ENCODE peak calls at places on chromosome 7, in five cellular contexts. N is GM12865, C is colonic mucosa, G is uterus, U is astrocyte of the spinal cord. S is an unnamed sample.

GRCh38 chr7:151897201-151897711 is 20.3 kb upstream of the PRKAG2 start:
- DNase-seq in N (no peak), C (peak), G (no peak), U (no peak), S (no peak)

GRCh38 chr7:151856098-151856497 is 20.8 kb downstream of the PRKAG2 start:
- DNase-seq in N (no peak), C (no peak), G (no peak), U (no peak), S (no peak)

GRCh38 chr7:96591159-96591899 is 118.3 kb downstream of the SEM1 start:
- DNase-seq in N (no peak), C (no peak), G (no peak), U (no peak), S (no peak)

GRCh38 chr7:124276005-124276606 is 243.2 kb upstream of the TMEM229A start:
- DNase-seq in N (peak), C (peak), G (no peak), U (no peak), S (peak)

GRCh38 chr7:83541187-83541960 is 107.6 kb downstream of the SEMA3E start:
- DNase-seq in N (peak), C (no peak), G (no peak), U (no peak), S (no peak)

GRCh38 chr7:41693150-41693997 is 9.5 kb downstream of the INHBA start:
- DNase-seq in N (no peak), C (no peak), G (peak), U (no peak), S (no peak)

GRCh38 chr7:26662646-26663045 is 201.7 kb downstream of the SKAP2 start:
- DNase-seq in N (no peak), C (no peak), G (no peak), U (no peak), S (no peak)

GRCh38 chr7:111763221-111763791 is 201.0 kb upstream of the IMMP2L start:
- DNase-seq in N (peak), C (no peak), G (no peak), U (peak), S (peak)

GRCh38 chr7:151661556-151661955 is 141.9 kb upstream of the RHEB start:
- DNase-seq in N (no peak), C (no peak), G (no peak), U (no peak), S (no peak)

GRCh38 chr7:132577206-132578049 is 1.2 kb upstream of the PLXNA4 start:
- DNase-seq in N (no peak), C (peak), G (peak), U (peak), S (peak)

GRCh38 chr7:100584046-100584676 is 1.8 kb downstream of the LRCH4 start:
- DNase-seq in N (peak), C (no peak), G (no peak), U (peak), S (no peak)

DNA sequence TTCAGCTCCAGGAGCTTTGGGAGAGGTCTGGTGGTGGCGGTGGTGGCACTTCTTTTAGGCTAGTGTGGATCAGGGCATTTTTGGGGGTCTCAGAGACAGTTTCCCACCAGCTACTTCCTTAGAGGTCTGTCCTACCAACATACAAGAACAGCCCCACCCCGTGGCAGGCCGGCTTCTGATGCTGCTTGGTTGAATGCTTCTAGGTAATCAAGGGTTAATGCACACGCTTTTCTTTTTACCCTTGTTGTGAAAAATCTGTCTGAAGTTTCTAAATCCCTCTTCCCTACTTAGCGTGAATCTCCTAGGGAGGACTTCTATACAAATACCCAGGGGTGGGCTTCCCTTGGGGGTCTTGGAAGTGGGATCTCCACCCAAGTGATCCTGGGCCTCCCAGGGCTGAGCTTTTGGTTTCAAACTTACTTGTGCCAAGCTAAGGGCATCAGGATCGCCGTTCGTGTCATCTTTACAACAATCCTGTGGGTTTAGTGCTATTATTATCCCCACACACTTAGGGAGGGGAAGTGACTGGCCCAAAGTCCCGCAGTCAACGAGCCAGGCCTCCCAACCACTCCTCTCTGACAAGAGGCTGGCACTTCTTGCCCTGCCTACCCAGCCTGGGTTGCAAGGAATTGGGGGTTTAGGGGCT is 1.7 kb downstream of the SH2B2 start:
- DNase-seq in N (peak), C (no peak), G (no peak), U (no peak), S (no peak)
- TF ChIP-seq CTCF in N (peak), C (no peak), G (no peak), U (peak), S (no peak)

GRCh38 chr7:144027974-144028373 is 20.8 kb upstream of the OR2A5 start:
- DNase-seq in N (no peak), C (no peak), G (no peak), U (no peak), S (no peak)

GRCh38 chr7:144024213-144024612 is 24.1 kb downstream of the OR6B1 start:
- DNase-seq in N (no peak), C (no peak), G (no peak), U (no peak), S (no peak)

GRCh38 chr7:144026203-144026883 is 22.4 kb upstream of the OR2A5 start:
- DNase-seq in N (no peak), C (no peak), G (no peak), U (no peak), S (no peak)

GRCh38 chr7:144028547-144028946 is 20.2 kb upstream of the OR2A5 start:
- DNase-seq in N (no peak), C (no peak), G (no peak), U (no peak), S (no peak)

GRCh38 chr7:144027070-144027469 is 21.7 kb upstream of the OR2A5 start:
- DNase-seq in N (no peak), C (no peak), G (no peak), U (peak), S (peak)
- TF ChIP-seq CTCF in N (no peak), C (peak), G (peak), U (peak), S (peak)

GRCh38 chr7:126529254-126529653 is 723.5 kb downstream of the GRM8 start:
- DNase-seq in N (peak), C (no peak), G (no peak), U (no peak), S (no peak)
- TF ChIP-seq CTCF in N (no peak), C (no peak), G (no peak), U (no peak), S (no peak)

DNA sequence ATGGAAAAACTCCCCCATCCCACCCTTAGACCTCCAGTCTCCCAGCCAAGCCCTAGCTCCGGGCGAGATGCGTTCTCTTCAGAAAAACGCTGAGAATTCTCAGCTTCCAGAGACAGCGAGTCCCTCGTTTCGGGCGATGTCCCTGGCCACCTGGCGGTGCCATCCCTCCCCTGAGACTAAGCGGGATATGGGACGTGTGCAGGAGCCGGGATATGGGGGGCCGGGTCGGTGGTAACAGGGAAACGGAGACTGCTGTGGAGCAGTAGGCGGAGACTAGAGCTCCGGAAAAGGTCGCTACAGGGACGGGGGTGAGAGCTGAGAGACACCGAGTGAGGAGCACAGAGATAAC is 435 bp upstream of the STRIP2 start:
- DNase-seq in N (no peak), C (no peak), G (no peak), U (no peak), S (no peak)
- TF ChIP-seq CTCF in N (no peak), C (no peak), G (no peak), U (peak), S (no peak)

GRCh38 chr7:65731562-65732035 is 141.3 kb upstream of the VKORC1L1 start:
- DNase-seq in N (no peak), C (no peak), G (no peak), U (peak), S (no peak)
- TF ChIP-seq CTCF in N (no peak), C (no peak), G (peak), U (peak), S (no peak)

DNA sequence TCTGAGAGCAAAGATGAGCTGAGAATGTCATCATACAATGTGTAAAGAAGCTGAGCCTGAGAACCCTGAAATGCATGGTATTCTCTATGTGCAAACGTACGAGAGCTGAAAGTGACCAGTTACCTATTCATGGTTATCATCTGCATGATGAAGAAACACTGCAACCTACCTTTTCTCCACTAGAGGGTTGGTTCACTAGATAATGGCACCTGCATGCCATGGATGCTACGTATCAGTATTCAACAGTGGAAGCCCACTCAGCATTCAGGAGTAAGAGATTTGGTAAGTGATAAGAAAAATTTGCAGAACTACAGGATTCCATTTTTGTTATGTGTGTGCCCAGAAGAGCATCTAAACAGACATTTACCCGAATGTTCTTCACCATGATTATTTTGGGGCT is 145.4 kb downstream of the PTPRN2 start:
- DNase-seq in N (no peak), C (no peak), G (no peak), U (no peak), S (no peak)
- TF ChIP-seq CTCF in N (no peak), C (no peak), G (no peak), U (no peak), S (no peak)

S was measured in RWPE1.